ENCODE peak calls at places on chromosomes 13 and 19, in seven cellular contexts. J, V, Q, X, W, L and S are unnamed samples.

GRCh38 chr19:8113017-8113416 is 36.4 kb downstream of the FBN3 start:
- DNase-seq in W (no peak), L (peak), X (no peak), J (no peak), Q (no peak), V (no peak), S (no peak)

GRCh38 chr19:1467228-1467511 is 11.8 kb downstream of the C19orf25 start:
- DNase-seq in X (no peak), L (no peak), W (no peak), Q (no peak), J (no peak), V (no peak), S (no peak)

GRCh38 chr19:19538077-19538764 is at the start of gene CILP2:
- DNase-seq in J (no peak), X (no peak), L (peak), V (no peak), Q (peak), W (no peak), S (no peak)

GRCh38 chr19:21698215-21698614 is 69.2 kb downstream of the ZNF100 start:
- DNase-seq in V (no peak), W (no peak), Q (no peak), J (no peak), X (no peak), L (no peak), S (peak)

GRCh38 chr13:83449666-83450395 is 432.4 kb downstream of the SLITRK1 start:
- DNase-seq in V (no peak), L (no peak), J (no peak), Q (no peak), W (no peak), X (peak), S (no peak)

GRCh38 chr13:23778879-23779278 is 110.3 kb downstream of the MIPEP start:
- DNase-seq in X (no peak), W (no peak), V (no peak), J (no peak), Q (no peak), L (no peak), S (no peak)

GRCh38 chr19:4976412-4977298 is 7.7 kb downstream of the KDM4B start:
- DNase-seq in J (peak), W (peak), X (peak), L (no peak), V (peak), Q (peak), S (peak)

GRCh38 chr13:37648604-37649003 is 50.0 kb upstream of the POSTN start:
- DNase-seq in W (no peak), V (no peak), X (no peak), Q (no peak), J (no peak), L (no peak), S (no peak)

GRCh38 chr19:47860602-47861297 is 1.7 kb downstream of the TPRX2 start:
- DNase-seq in L (no peak), X (no peak), J (no peak), V (no peak), Q (no peak), W (no peak), S (no peak)

GRCh38 chr19:31678421-31678820 is 329.2 kb upstream of the TSHZ3 start:
- DNase-seq in V (no peak), W (no peak), J (no peak), L (no peak), X (no peak), Q (no peak), S (no peak)

GRCh38 chr13:35797946-35798345 is 321.5 kb upstream of the MAB21L1 start:
- DNase-seq in J (no peak), L (no peak), V (no peak), W (no peak), X (no peak), Q (no peak), S (no peak)

GRCh38 chr19:56866563-56866962 is 26.0 kb upstream of the PEG3 start:
- DNase-seq in X (no peak), W (no peak), L (no peak), J (no peak), V (no peak), Q (peak), S (no peak)

GRCh38 chr13:19057588-19058340 is 123.9 kb downstream of the TUBA3C start:
- DNase-seq in X (no peak), L (no peak), J (no peak), Q (no peak), V (no peak), W (no peak), S (no peak)

GRCh38 chr13:30718661-30719520 is 16.5 kb upstream of the ALOX5AP start:
- DNase-seq in X (peak), Q (no peak), J (no peak), W (no peak), V (no peak), L (peak), S (peak)

GRCh38 chr13:37412271-37412683 is 186.3 kb downstream of the POSTN start:
- DNase-seq in Q (no peak), X (no peak), L (no peak), J (no peak), V (no peak), W (no peak), S (no peak)

GRCh38 chr19:42313096-42313839 is at the start of gene TMEM145:
- DNase-seq in Q (peak), J (no peak), L (peak), X (peak), V (no peak), W (no peak), S (peak)

GRCh38 chr19:55348317-55349034 is 6.0 kb downstream of the COX6B2 start:
- DNase-seq in X (no peak), W (no peak), V (no peak), J (no peak), L (no peak), Q (no peak), S (no peak)

GRCh38 chr13:107190065-107190464 is 622.1 kb upstream of the ARGLU1 start:
- DNase-seq in Q (no peak), L (no peak), J (no peak), X (no peak), W (no peak), V (no peak), S (no peak)

GRCh38 chr13:101579291-101579802 is 126.9 kb downstream of the ITGBL1 start:
- DNase-seq in Q (no peak), J (no peak), V (no peak), W (no peak), X (no peak), L (no peak), S (peak)

GRCh38 chr13:30855569-30855968 is 50.5 kb upstream of the MEDAG start:
- DNase-seq in X (no peak), J (no peak), Q (no peak), V (no peak), W (no peak), L (no peak), S (no peak)